ENCODE peak calls at places on chromosomes 5 and 9, in ten cellular contexts. D, E, V, J, R, C, K, O, I and Z are unnamed samples.

GRCh38 chr9:1050125-1050895 is at the start of gene DMRT2:
- DNase-seq in D (peak), E (peak), V (peak), J (peak), R (no peak), C (peak), K (peak), O (peak), I (no peak), Z (peak)

GRCh38 chr9:101324245-101324804 is 60.5 kb downstream of the BAAT start:
- DNase-seq in D (no peak), E (no peak), V (no peak), J (no peak), R (no peak), C (no peak), K (no peak), O (no peak), I (no peak), Z (no peak)

GRCh38 chr9:33721674-33722358 is 73.5 kb upstream of the PRSS3 start:
- DNase-seq in D (peak), E (peak), V (peak), J (peak), R (peak), C (peak), K (peak), O (peak), I (peak), Z (peak)

GRCh38 chr5:67166886-67167285 is 29.7 kb downstream of the CD180 start:
- DNase-seq in D (no peak), E (no peak), V (no peak), J (no peak), R (no peak), C (no peak), K (no peak), O (no peak), I (no peak), Z (no peak)

GRCh38 chr9:128242124-128242523 is 33.7 kb downstream of the GOLGA2 start:
- DNase-seq in D (no peak), E (no peak), V (no peak), J (no peak), R (no peak), C (no peak), K (no peak), O (no peak), I (no peak), Z (no peak)

GRCh38 chr9:126113756-126114408 is 212.7 kb upstream of the MVB12B start:
- DNase-seq in D (no peak), E (no peak), V (no peak), J (no peak), R (no peak), C (no peak), K (no peak), O (no peak), I (no peak), Z (no peak)

GRCh38 chr5:142472306-142472951 is 147.6 kb upstream of the SPRY4 start:
- DNase-seq in D (peak), E (peak), V (no peak), J (no peak), R (peak), C (no peak), K (peak), O (peak), I (peak), Z (peak)

GRCh38 chr5:81183811-81184748 is 49.0 kb upstream of the CKMT2 start:
- DNase-seq in D (no peak), E (no peak), V (no peak), J (no peak), R (no peak), C (no peak), K (no peak), O (no peak), I (no peak), Z (no peak)

GRCh38 chr9:83996126-83996525 is 15.5 kb downstream of the RMI1 start:
- DNase-seq in D (no peak), E (no peak), V (no peak), J (no peak), R (no peak), C (no peak), K (no peak), O (no peak), I (no peak), Z (no peak)

GRCh38 chr5:44183312-44183711 is 205.9 kb downstream of the FGF10 start:
- DNase-seq in D (no peak), E (no peak), V (no peak), J (no peak), R (no peak), C (no peak), K (no peak), O (no peak), I (no peak), Z (no peak)

GRCh38 chr5:181163487-181164075 is 16.2 kb downstream of the OR2V2 start:
- DNase-seq in D (no peak), E (no peak), V (no peak), J (no peak), R (no peak), C (no peak), K (no peak), O (no peak), I (peak), Z (no peak)

GRCh38 chr9:21434202-21435014 is 5.8 kb upstream of the IFNA1 start:
- DNase-seq in D (peak), E (peak), V (peak), J (no peak), R (peak), C (no peak), K (no peak), O (peak), I (peak), Z (peak)

GRCh38 chr9:78000221-78000620 is 31.4 kb downstream of the GNAQ start:
- DNase-seq in D (no peak), E (no peak), V (no peak), J (no peak), R (no peak), C (no peak), K (no peak), O (no peak), I (no peak), Z (no peak)

GRCh38 chr5:105218018-105218417 is 1655.4 kb upstream of the NUDT12 start:
- DNase-seq in D (no peak), E (no peak), V (no peak), J (no peak), R (no peak), C (no peak), K (no peak), O (no peak), I (no peak), Z (no peak)

GRCh38 chr5:80871541-80871961 is 88.6 kb upstream of the RASGRF2 start:
- DNase-seq in D (peak), E (peak), V (no peak), J (no peak), R (no peak), C (no peak), K (peak), O (peak), I (peak), Z (no peak)

GRCh38 chr9:108994695-108995094 is 18.6 kb downstream of the CTNNAL1 start:
- DNase-seq in D (peak), E (peak), V (peak), J (no peak), R (no peak), C (peak), K (no peak), O (peak), I (no peak), Z (no peak)

GRCh38 chr9:109733690-109734089 is 46.3 kb upstream of the PALM2AKAP2 start:
- DNase-seq in D (peak), E (peak), V (no peak), J (no peak), R (no peak), C (no peak), K (peak), O (peak), I (peak), Z (no peak)

GRCh38 chr5:168750926-168751325 is 171.8 kb upstream of the PANK3 start:
- DNase-seq in D (no peak), E (no peak), V (no peak), J (no peak), R (no peak), C (peak), K (no peak), O (no peak), I (no peak), Z (no peak)

GRCh38 chr5:51378778-51379652 is 4.2 kb upstream of the ISL1 start:
- DNase-seq in D (no peak), E (peak), V (no peak), J (no peak), R (no peak), C (no peak), K (no peak), O (peak), I (peak), Z (no peak)

GRCh38 chr5:91977599-91977998 is 594.5 kb upstream of the ARRDC3 start:
- DNase-seq in D (no peak), E (no peak), V (no peak), J (no peak), R (no peak), C (no peak), K (no peak), O (no peak), I (no peak), Z (no peak)

GRCh38 chr5:153584561-153585359 is 94.3 kb downstream of the GRIA1 start:
- DNase-seq in D (no peak), E (no peak), V (no peak), J (no peak), R (no peak), C (no peak), K (no peak), O (no peak), I (no peak), Z (no peak)

GRCh38 chr5:178825444-178825843 is 34.3 kb upstream of the ZNF354B start:
- DNase-seq in D (no peak), E (no peak), V (no peak), J (no peak), R (no peak), C (no peak), K (no peak), O (no peak), I (no peak), Z (no peak)

GRCh38 chr5:64181440-64181839 is 15.8 kb downstream of the RNF180 start:
- DNase-seq in D (no peak), E (no peak), V (no peak), J (no peak), R (no peak), C (no peak), K (no peak), O (no peak), I (no peak), Z (no peak)

GRCh38 chr5:126124706-126125345 is 298.4 kb upstream of the GRAMD2B start:
- DNase-seq in D (peak), E (peak), V (no peak), J (no peak), R (no peak), C (no peak), K (peak), O (peak), I (no peak), Z (no peak)

GRCh38 chr5:90792725-90793124 is 234.1 kb downstream of the ADGRV1 start:
- DNase-seq in D (peak), E (no peak), V (no peak), J (no peak), R (no peak), C (no peak), K (no peak), O (peak), I (no peak), Z (no peak)

GRCh38 chr5:90793183-90793582 is 234.6 kb downstream of the ADGRV1 start:
- DNase-seq in D (no peak), E (peak), V (no peak), J (no peak), R (no peak), C (no peak), K (no peak), O (no peak), I (no peak), Z (no peak)
- TF ChIP-seq CTCF in D (peak), E (peak), V (no peak), J (no peak), R (no peak), C (no peak), K (no peak), O (no peak), I (peak), Z (no peak)

DNA sequence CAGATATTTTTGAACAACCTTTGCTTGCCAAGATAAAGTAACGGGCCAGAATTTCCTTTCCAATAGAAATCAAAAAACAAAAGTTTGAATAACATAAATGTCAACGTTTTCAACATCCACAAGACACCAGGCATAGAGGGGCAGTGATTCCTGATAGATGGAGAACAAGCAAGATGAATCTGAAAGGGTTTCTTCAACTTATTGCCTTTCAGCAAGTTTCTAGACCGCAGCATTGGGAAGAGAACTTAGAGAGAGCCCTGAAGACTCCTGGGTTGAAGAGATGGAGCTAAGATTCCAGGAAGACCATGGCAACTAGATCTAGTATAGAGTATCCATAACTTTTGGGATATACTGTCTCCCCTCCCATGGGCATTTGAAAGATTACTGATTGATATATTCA is 751.4 kb upstream of the CTNND2 start:
- DNase-seq in D (no peak), E (no peak), V (no peak), J (no peak), R (no peak), C (no peak), K (no peak), O (no peak), I (no peak), Z (no peak)
- TF ChIP-seq CTCF in D (no peak), E (no peak), V (no peak), J (no peak), R (no peak), C (no peak), K (no peak), O (no peak), I (no peak), Z (no peak)

GRCh38 chr5:38538161-38538560 is 18.3 kb downstream of the LIFR start:
- DNase-seq in D (no peak), E (no peak), V (no peak), J (no peak), R (no peak), C (no peak), K (peak), O (no peak), I (no peak), Z (no peak)
- TF ChIP-seq CTCF in D (no peak), E (no peak), V (no peak), J (no peak), R (no peak), C (no peak), K (no peak), O (no peak), I (no peak), Z (no peak)

DNA sequence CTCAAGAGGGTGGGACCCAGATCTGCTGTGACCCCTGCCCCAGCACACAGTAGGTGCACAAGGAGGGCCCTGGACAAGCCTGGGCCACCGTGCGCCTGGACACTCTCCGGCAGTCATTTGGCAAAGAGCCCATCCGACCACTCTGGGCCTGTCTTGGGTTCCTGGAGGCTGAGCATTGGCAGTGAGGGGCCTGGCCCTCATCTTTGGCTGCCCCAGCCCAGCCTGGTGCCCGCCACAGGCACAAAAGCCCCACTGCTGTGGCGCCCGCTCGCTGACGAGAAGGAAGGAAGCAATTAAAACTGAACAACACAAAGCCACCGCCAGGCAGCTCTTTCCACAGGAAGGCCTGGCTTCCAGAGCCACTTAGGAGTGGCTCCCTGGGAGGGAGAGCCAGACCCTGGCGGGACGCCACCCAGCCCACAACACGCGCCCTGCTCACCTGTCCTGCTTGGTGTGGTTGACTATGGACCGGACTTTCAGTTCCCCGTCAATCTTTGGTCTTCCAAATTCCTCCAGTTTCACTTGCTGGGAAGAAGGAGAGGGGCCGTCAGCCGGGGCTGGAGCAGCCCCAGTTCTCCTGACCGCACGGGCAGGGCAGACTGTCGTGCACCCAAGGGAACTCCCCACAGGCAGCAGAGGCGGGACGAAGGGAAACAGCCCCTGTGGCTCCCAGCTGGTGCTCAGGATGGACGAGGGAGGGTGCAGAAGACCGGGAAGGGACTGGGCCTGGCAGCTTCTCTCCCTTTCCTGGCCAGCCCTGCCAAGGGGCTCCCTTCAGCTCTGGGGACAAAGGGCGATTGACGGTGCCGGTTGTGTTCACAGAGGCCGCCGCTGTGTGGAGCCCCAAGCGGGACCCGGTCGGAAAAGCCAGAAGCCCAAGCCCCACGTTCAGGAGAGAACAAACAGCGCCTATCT is 50.9 kb upstream of the SARDH start:
- DNase-seq in D (no peak), E (no peak), V (peak), J (no peak), R (no peak), C (no peak), K (no peak), O (no peak), I (no peak), Z (no peak)
- TF ChIP-seq CTCF in D (no peak), E (no peak), V (no peak), J (no peak), R (no peak), C (no peak), K (no peak), O (no peak), I (no peak), Z (no peak)

GRCh38 chr5:98891591-98891990 is 37.2 kb downstream of the CHD1 start:
- DNase-seq in D (no peak), E (no peak), V (no peak), J (no peak), R (no peak), C (no peak), K (no peak), O (no peak), I (no peak), Z (no peak)
- TF ChIP-seq CTCF in D (no peak), E (no peak), V (no peak), J (no peak), R (no peak), C (no peak), K (no peak), O (no peak), I (no peak), Z (no peak)

GRCh38 chr5:34041247-34041972 is 1.6 kb downstream of the C1QTNF3 start:
- DNase-seq in D (no peak), E (no peak), V (no peak), J (no peak), R (no peak), C (no peak), K (no peak), O (no peak), I (no peak), Z (no peak)
- TF ChIP-seq CTCF in D (no peak), E (no peak), V (no peak), J (no peak), R (no peak), C (no peak), K (no peak), O (no peak), I (no peak), Z (no peak)

GRCh38 chr5:135313946-135314345 is 85.1 kb downstream of the MACROH2A1 start:
- DNase-seq in D (no peak), E (no peak), V (no peak), J (no peak), R (no peak), C (no peak), K (no peak), O (no peak), I (no peak), Z (no peak)

GRCh38 chr5:135312255-135312935 is 86.6 kb downstream of the MACROH2A1 start:
- DNase-seq in D (no peak), E (no peak), V (no peak), J (no peak), R (no peak), C (no peak), K (no peak), O (no peak), I (no peak), Z (no peak)

GRCh38 chr5:135310328-135310989 is 88.6 kb downstream of the MACROH2A1 start:
- DNase-seq in D (peak), E (peak), V (no peak), J (no peak), R (no peak), C (no peak), K (no peak), O (peak), I (peak), Z (peak)

GRCh38 chr5:135315394-135315793 is 83.6 kb downstream of the MACROH2A1 start:
- DNase-seq in D (no peak), E (peak), V (no peak), J (no peak), R (no peak), C (peak), K (no peak), O (no peak), I (no peak), Z (no peak)

DNA sequence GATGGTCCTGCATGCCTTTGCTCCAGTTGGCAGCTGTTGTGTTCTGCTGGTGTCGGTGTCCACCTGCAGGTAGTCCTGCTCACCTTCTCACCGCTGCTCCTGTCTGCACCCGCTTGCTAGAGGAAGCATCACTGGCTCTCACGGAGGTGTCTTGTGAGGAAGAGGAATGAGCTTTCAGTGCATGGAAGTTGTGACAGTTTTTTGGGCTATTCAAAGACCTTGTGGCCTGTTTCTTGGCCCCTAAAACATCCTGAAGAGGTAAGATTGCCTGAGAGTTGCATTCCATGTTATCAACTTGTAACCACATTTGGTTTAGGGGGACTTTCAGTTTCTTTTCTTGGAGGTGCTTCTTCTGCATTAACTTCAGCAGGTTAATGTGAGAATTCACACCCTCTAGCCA is 85.6 kb downstream of the MACROH2A1 start:
- DNase-seq in D (no peak), E (no peak), V (no peak), J (no peak), R (no peak), C (peak), K (no peak), O (no peak), I (no peak), Z (no peak)
- TF ChIP-seq CTCF in D (no peak), E (no peak), V (no peak), J (no peak), R (no peak), C (no peak), K (no peak), O (no peak), I (no peak), Z (no peak)

GRCh38 chr9:26181836-26182235 is 503.6 kb upstream of the TUSC1 start:
- DNase-seq in D (no peak), E (no peak), V (no peak), J (no peak), R (no peak), C (no peak), K (no peak), O (no peak), I (no peak), Z (no peak)
- TF ChIP-seq CTCF in D (no peak), E (no peak), V (no peak), J (no peak), R (no peak), C (no peak), K (no peak), O (no peak), I (no peak), Z (no peak)

GRCh38 chr5:134411546-134412266 is at the start of gene CDKN2AIPNL:
- DNase-seq in D (peak), E (peak), V (peak), J (peak), R (peak), C (peak), K (peak), O (peak), I (peak), Z (peak)
- TF ChIP-seq CTCF in D (peak), E (peak), V (peak), J (peak), R (peak), C (peak), K (peak), O (peak), I (peak), Z (peak)